ENCODE peak calls at places on chromosomes 4 and X, in five cellular contexts. One of them, this sample, is unnamed. For H3K4me1, the result is how much of the 10 kb centered on the place peaks cover.

GRCh38 chrX:71291381-71291780 is 7.9 kb downstream of the NONO start:
- DNase-seq in transverse colon: no peak
- DNase-seq in upper lobe of left lung: no peak
- DNase-seq in endothelial cell of umbilical vein: no peak
- DNase-seq in HCT116: no peak
- DNase-seq in this sample: no peak

GRCh38 chr4:118683513-118683912 is 1.7 kb upstream of the METTL14 start:
- DNase-seq in HCT116: no peak
- DNase-seq in upper lobe of left lung: no peak
- DNase-seq in transverse colon: no peak
- DNase-seq in endothelial cell of umbilical vein: no peak
- DNase-seq in this sample: no peak

GRCh38 chr4:104382961-104383360 is 111.7 kb downstream of the CXXC4 start:
- DNase-seq in upper lobe of left lung: no peak
- DNase-seq in HCT116: no peak
- DNase-seq in endothelial cell of umbilical vein: no peak
- DNase-seq in transverse colon: no peak
- DNase-seq in this sample: no peak

GRCh38 chr4:8262637-8263322 is 6.8 kb upstream of the HTRA3 start:
- DNase-seq in HCT116: no peak
- DNase-seq in transverse colon: no peak
- DNase-seq in upper lobe of left lung: no peak
- DNase-seq in endothelial cell of umbilical vein: no peak
- DNase-seq in this sample: no peak

GRCh38 chr4:40718571-40718970 is 31.2 kb upstream of the NSUN7 start:
- DNase-seq in HCT116: no peak
- DNase-seq in upper lobe of left lung: peak
- DNase-seq in transverse colon: peak
- DNase-seq in endothelial cell of umbilical vein: no peak
- DNase-seq in this sample: no peak

GRCh38 chrX:48466696-48467095 is 3.4 kb downstream of the SLC38A5 start:
- DNase-seq in upper lobe of left lung: no peak
- DNase-seq in HCT116: no peak
- DNase-seq in transverse colon: no peak
- DNase-seq in endothelial cell of umbilical vein: no peak
- DNase-seq in this sample: no peak

GRCh38 chrX:68343551-68343950 is 89.7 kb downstream of the OPHN1 start:
- DNase-seq in endothelial cell of umbilical vein: no peak
- DNase-seq in HCT116: no peak
- DNase-seq in upper lobe of left lung: no peak
- DNase-seq in transverse colon: no peak
- DNase-seq in this sample: no peak

GRCh38 chr4:54959656-54960055 is 165.7 kb downstream of the KDR start:
- DNase-seq in upper lobe of left lung: no peak
- DNase-seq in HCT116: no peak
- DNase-seq in endothelial cell of umbilical vein: no peak
- DNase-seq in transverse colon: no peak
- DNase-seq in this sample: no peak

GRCh38 chr4:48079972-48080391 is 54.1 kb downstream of the TXK start:
- DNase-seq in HCT116: no peak
- DNase-seq in transverse colon: no peak
- DNase-seq in endothelial cell of umbilical vein: peak
- DNase-seq in upper lobe of left lung: no peak
- DNase-seq in this sample: no peak

GRCh38 chr4:105786748-105787147 is 78.2 kb downstream of the GSTCD start:
- DNase-seq in transverse colon: no peak
- DNase-seq in HCT116: no peak
- DNase-seq in upper lobe of left lung: no peak
- DNase-seq in endothelial cell of umbilical vein: no peak
- DNase-seq in this sample: no peak

GRCh38 chrX:118254611-118255010 is 91.3 kb upstream of the WDR44 start:
- DNase-seq in upper lobe of left lung: peak
- DNase-seq in transverse colon: peak
- DNase-seq in endothelial cell of umbilical vein: peak
- DNase-seq in HCT116: peak
- DNase-seq in this sample: peak

GRCh38 chr4:8646296-8647093 is 53.9 kb downstream of the CPZ start:
- DNase-seq in HCT116: no peak
- DNase-seq in endothelial cell of umbilical vein: no peak
- DNase-seq in upper lobe of left lung: no peak
- DNase-seq in transverse colon: no peak
- DNase-seq in this sample: peak

GRCh38 chrX:139881130-139881529 is 51.7 kb downstream of the ATP11C start:
- DNase-seq in HCT116: peak
- DNase-seq in upper lobe of left lung: no peak
- DNase-seq in endothelial cell of umbilical vein: no peak
- DNase-seq in transverse colon: no peak
- DNase-seq in this sample: no peak

GRCh38 chrX:15143050-15143824 is 126.6 kb downstream of the ASB9 start:
- DNase-seq in endothelial cell of umbilical vein: peak
- DNase-seq in transverse colon: peak
- DNase-seq in HCT116: peak
- DNase-seq in upper lobe of left lung: peak
- DNase-seq in this sample: peak

GRCh38 chrX:119236599-119237525 is 777 bp downstream of the PGRMC1 start:
- DNase-seq in endothelial cell of umbilical vein: peak
- DNase-seq in HCT116: no peak
- DNase-seq in transverse colon: peak
- DNase-seq in upper lobe of left lung: peak
- DNase-seq in this sample: no peak

GRCh38 chrX:111098874-111099273 is 2.9 kb downstream of the PAK3 start:
- DNase-seq in transverse colon: peak
- DNase-seq in upper lobe of left lung: peak
- DNase-seq in HCT116: peak
- DNase-seq in endothelial cell of umbilical vein: no peak
- DNase-seq in this sample: no peak

GRCh38 chr4:8035371-8035780 is 95.7 kb upstream of the AFAP1 start:
- DNase-seq in endothelial cell of umbilical vein: peak
- DNase-seq in upper lobe of left lung: no peak
- DNase-seq in transverse colon: no peak
- DNase-seq in HCT116: no peak
- DNase-seq in this sample: peak

GRCh38 chrX:4642114-4642513 is 928.7 kb upstream of the PRKX start:
- DNase-seq in HCT116: no peak
- DNase-seq in transverse colon: no peak
- DNase-seq in upper lobe of left lung: no peak
- DNase-seq in endothelial cell of umbilical vein: no peak
- DNase-seq in this sample: no peak

GRCh38 chr4:53196872-53197759 is 168.7 kb downstream of the SCFD2 start:
- DNase-seq in HCT116: peak
- DNase-seq in upper lobe of left lung: no peak
- DNase-seq in transverse colon: no peak
- DNase-seq in endothelial cell of umbilical vein: peak
- DNase-seq in this sample: no peak

GRCh38 chr4:73661646-73662119 is 41.4 kb upstream of the RASSF6 start:
- DNase-seq in upper lobe of left lung: no peak
- DNase-seq in endothelial cell of umbilical vein: peak
- DNase-seq in transverse colon: no peak
- DNase-seq in HCT116: no peak
- DNase-seq in this sample: no peak

GRCh38 chrX:31212856-31213748 is 141.3 kb upstream of the FTHL17 start:
- DNase-seq in endothelial cell of umbilical vein: peak
- DNase-seq in HCT116: no peak
- DNase-seq in transverse colon: no peak
- DNase-seq in upper lobe of left lung: no peak
- DNase-seq in this sample: no peak

GRCh38 chrX:13092455-13092941 is 48.1 kb upstream of the FAM9C start:
- DNase-seq in transverse colon: peak
- DNase-seq in upper lobe of left lung: peak
- DNase-seq in endothelial cell of umbilical vein: no peak
- DNase-seq in HCT116: no peak
- DNase-seq in this sample: no peak

GRCh38 chrX:147550217-147550616 is 361.5 kb upstream of the FMR1 start:
- DNase-seq in HCT116: no peak
- DNase-seq in upper lobe of left lung: peak
- DNase-seq in transverse colon: no peak
- DNase-seq in endothelial cell of umbilical vein: no peak
- DNase-seq in this sample: no peak
- TF ChIP-seq CTCF in HCT116: no peak
- TF ChIP-seq CTCF in upper lobe of left lung: no peak
- TF ChIP-seq CTCF in transverse colon: no peak
- TF ChIP-seq CTCF in endothelial cell of umbilical vein: no peak
- TF ChIP-seq CTCF in this sample: no peak

GRCh38 chr4:21367567-21367966 is 581.0 kb downstream of the KCNIP4 start:
- DNase-seq in HCT116: no peak
- DNase-seq in endothelial cell of umbilical vein: no peak
- DNase-seq in transverse colon: no peak
- DNase-seq in upper lobe of left lung: no peak
- DNase-seq in this sample: no peak
- TF ChIP-seq POLR2AphosphoS5 in HCT116: no peak
- TF ChIP-seq POLR2AphosphoS5 in endothelial cell of umbilical vein: no peak
- TF ChIP-seq POLR2AphosphoS5 in transverse colon: no peak
- TF ChIP-seq POLR2AphosphoS5 in upper lobe of left lung: no peak
- TF ChIP-seq POLR2AphosphoS5 in this sample: no peak

GRCh38 chr4:77818077-77818666 is 996 bp downstream of the CNOT6L start:
- DNase-seq in HCT116: peak
- DNase-seq in endothelial cell of umbilical vein: peak
- DNase-seq in upper lobe of left lung: peak
- DNase-seq in transverse colon: peak
- DNase-seq in this sample: peak

GRCh38 chr4:77817304-77818076 is 1.7 kb downstream of the CNOT6L start:
- DNase-seq in transverse colon: peak
- DNase-seq in HCT116: no peak
- DNase-seq in endothelial cell of umbilical vein: no peak
- DNase-seq in upper lobe of left lung: no peak
- DNase-seq in this sample: no peak

GRCh38 chr4:77818667-77819408 is at the start of gene CNOT6L:
- DNase-seq in transverse colon: peak
- DNase-seq in endothelial cell of umbilical vein: peak
- DNase-seq in upper lobe of left lung: peak
- DNase-seq in HCT116: peak
- DNase-seq in this sample: peak

GRCh38 chr4:77819409-77819835 is 254 bp upstream of the CNOT6L start:
- DNase-seq in HCT116: no peak
- DNase-seq in transverse colon: no peak
- DNase-seq in upper lobe of left lung: peak
- DNase-seq in endothelial cell of umbilical vein: no peak
- DNase-seq in this sample: no peak

GRCh38 chr4:77815651-77816050 is 3.5 kb downstream of the CNOT6L start:
- DNase-seq in endothelial cell of umbilical vein: no peak
- DNase-seq in HCT116: no peak
- DNase-seq in upper lobe of left lung: no peak
- DNase-seq in transverse colon: no peak
- DNase-seq in this sample: no peak
- H3K4me1 ChIP-seq in endothelial cell of umbilical vein: under half
- H3K4me1 ChIP-seq in HCT116: under half
- H3K4me1 ChIP-seq in upper lobe of left lung: under half
- H3K4me1 ChIP-seq in transverse colon: half or more
- H3K4me1 ChIP-seq in this sample: under half

DNA sequence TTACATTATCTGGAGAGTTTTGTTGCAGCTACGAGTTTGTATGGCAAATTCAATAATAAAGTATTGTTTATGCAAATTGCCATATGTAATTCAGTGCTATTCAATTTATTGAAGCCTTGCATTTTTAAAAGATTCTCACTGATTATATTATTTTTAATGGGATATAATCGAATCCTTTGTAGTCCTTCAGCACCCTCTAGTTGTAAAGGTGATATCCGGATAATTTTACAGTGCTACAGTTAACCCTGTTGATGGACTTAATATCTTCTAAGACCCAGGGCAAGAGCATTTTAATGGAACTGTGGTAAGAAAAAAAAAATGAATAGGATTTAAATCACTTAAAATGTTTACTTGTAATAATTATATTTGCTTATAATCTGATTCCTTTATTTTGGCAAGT is 48.5 kb upstream of the GRIA2 start:
- DNase-seq in transverse colon: no peak
- DNase-seq in endothelial cell of umbilical vein: peak
- DNase-seq in upper lobe of left lung: no peak
- DNase-seq in HCT116: peak
- DNase-seq in this sample: no peak
- TF ChIP-seq CTCF in transverse colon: no peak
- TF ChIP-seq CTCF in endothelial cell of umbilical vein: no peak
- TF ChIP-seq CTCF in upper lobe of left lung: no peak
- TF ChIP-seq CTCF in HCT116: no peak
- TF ChIP-seq CTCF in this sample: no peak

DNA sequence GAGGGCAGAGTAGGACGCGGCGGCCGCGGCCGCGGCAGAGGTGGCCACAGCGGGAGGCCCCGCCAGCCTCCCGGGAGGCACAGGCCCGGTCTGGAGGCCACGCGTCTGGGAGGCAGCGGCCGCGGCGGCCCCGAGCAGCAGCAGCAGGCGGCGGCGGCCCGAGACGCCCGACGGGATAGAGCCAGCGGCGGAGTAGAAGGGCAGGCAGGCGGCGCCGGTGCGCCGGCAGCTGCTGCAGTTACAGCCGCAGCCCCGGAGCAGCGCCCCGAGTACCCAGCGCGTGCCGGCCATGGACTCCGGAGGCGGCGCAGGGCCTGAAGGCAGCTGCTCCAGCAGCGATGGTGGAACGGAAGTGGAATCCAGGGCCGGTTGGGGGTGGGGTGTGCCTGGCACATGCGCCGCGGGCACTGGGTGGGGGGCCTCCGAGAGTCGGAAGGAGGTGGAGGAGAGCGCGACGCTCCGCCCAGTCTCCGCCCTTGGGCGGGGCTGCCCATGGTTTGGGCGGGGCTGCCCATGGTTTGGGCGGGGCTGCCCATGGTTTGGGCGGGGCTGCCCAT is at the start of gene GRSF1:
- DNase-seq in HCT116: peak
- DNase-seq in transverse colon: peak
- DNase-seq in upper lobe of left lung: peak
- DNase-seq in endothelial cell of umbilical vein: peak
- DNase-seq in this sample: peak
- TF ChIP-seq POLR2AphosphoS5 in HCT116: peak
- TF ChIP-seq POLR2AphosphoS5 in transverse colon: peak
- TF ChIP-seq POLR2AphosphoS5 in upper lobe of left lung: peak
- TF ChIP-seq POLR2AphosphoS5 in endothelial cell of umbilical vein: peak
- TF ChIP-seq POLR2AphosphoS5 in this sample: peak